ENCODE peak calls at places on chromosomes 6 and 20, in seven cellular contexts. S is mesendoderm; O is CD4-positive, CD25-positive, alpha-beta regulatory T cell; K is gastrocnemius medialis; I is cardiac muscle cell; J is heart left ventricle; L is sigmoid colon. C is an unnamed sample. For H3K36me3, the result is how much of the 10 kb centered on the place peaks cover.

GRCh38 chr20:47146703-47147102 is 209.8 kb downstream of the ZMYND8 start:
- DNase-seq in S (no peak), O (no peak), K (no peak), I (peak), J (no peak), L (no peak), C (no peak)

GRCh38 chr20:32737371-32738223 is 5.7 kb downstream of the COMMD7 start:
- DNase-seq in S (no peak), O (peak), K (no peak), I (peak), J (no peak), L (no peak), C (no peak)

GRCh38 chr20:32675223-32675975 is 1.7 kb upstream of the C20orf203 start:
- DNase-seq in S (no peak), O (no peak), K (no peak), I (no peak), J (no peak), L (no peak), C (no peak)

GRCh38 chr20:33796263-33796906 is 14.8 kb upstream of the CHMP4B start:
- DNase-seq in S (no peak), O (no peak), K (no peak), I (no peak), J (no peak), L (no peak), C (no peak)

GRCh38 chr6:157274116-157274470 is 49.2 kb downstream of the TMEM242 start:
- DNase-seq in S (no peak), O (no peak), K (no peak), I (no peak), J (no peak), L (no peak), C (no peak)

GRCh38 chr20:7147220-7147601 is 379.7 kb downstream of the BMP2 start:
- DNase-seq in S (peak), O (no peak), K (no peak), I (no peak), J (no peak), L (no peak), C (no peak)

GRCh38 chr6:139296927-139297326 is 5.1 kb upstream of the TXLNB start:
- DNase-seq in S (no peak), O (no peak), K (no peak), I (peak), J (no peak), L (no peak), C (no peak)

GRCh38 chr20:11880694-11881093 is 37.0 kb upstream of the BTBD3 start:
- DNase-seq in S (peak), O (no peak), K (no peak), I (no peak), J (no peak), L (no peak), C (no peak)

GRCh38 chr6:13300649-13301590 is 27.4 kb downstream of the TBC1D7 start:
- DNase-seq in S (peak), O (no peak), K (no peak), I (no peak), J (no peak), L (no peak), C (no peak)

GRCh38 chr6:41799517-41799916 is 12.0 kb downstream of the TOMM6 start:
- DNase-seq in S (no peak), O (no peak), K (no peak), I (no peak), J (no peak), L (no peak), C (no peak)

GRCh38 chr6:41798901-41799300 is 11.4 kb downstream of the TOMM6 start:
- DNase-seq in S (no peak), O (no peak), K (no peak), I (no peak), J (no peak), L (no peak), C (no peak)

GRCh38 chr6:41791984-41792383 is 4.5 kb downstream of the TOMM6 start:
- DNase-seq in S (no peak), O (no peak), K (no peak), I (no peak), J (no peak), L (no peak), C (no peak)

GRCh38 chr6:41801380-41801779 is 13.9 kb downstream of the TOMM6 start:
- DNase-seq in S (no peak), O (no peak), K (no peak), I (peak), J (no peak), L (no peak), C (no peak)

GRCh38 chr6:41796474-41796873 is 9.0 kb downstream of the TOMM6 start:
- DNase-seq in S (no peak), O (no peak), K (no peak), I (no peak), J (no peak), L (no peak), C (no peak)
- H3K36me3 ChIP-seq in S (under half), O (under half), K (under half), I (under half), J (half or more), L (under half), C (under half)

GRCh38 chr20:49594929-49595311 is 27.0 kb upstream of the PTGIS start:
- DNase-seq in S (no peak), O (no peak), K (no peak), I (no peak), J (no peak), L (no peak), C (no peak)
- H3K27ac ChIP-seq in S (no peak), O (no peak), K (no peak), I (no peak), J (peak), L (peak), C (no peak)

DNA sequence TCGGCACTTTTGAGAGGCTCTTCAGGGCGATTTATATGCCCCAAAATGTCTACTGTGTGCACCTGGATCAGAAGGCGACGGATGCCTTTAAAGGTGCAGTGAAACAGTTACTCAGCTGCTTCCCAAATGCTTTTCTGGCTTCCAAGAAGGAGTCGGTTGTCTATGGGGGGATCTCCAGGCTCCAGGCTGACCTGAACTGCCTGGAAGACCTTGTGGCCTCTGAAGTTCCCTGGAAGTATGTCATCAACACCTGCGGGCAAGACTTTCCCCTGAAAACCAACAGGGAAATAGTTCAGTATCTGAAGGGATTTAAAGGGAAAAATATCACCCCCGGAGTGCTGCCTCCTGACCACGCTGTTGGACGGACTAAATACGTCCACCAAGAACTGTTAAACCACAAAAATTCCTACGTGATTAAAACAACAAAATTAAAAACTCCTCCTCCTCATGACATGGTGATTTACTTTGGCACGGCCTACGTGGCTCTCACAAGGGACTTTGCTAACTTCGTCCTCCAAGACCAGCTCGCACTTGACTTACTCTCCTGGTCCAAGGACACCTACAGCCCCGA is 8.2 kb downstream of the GCNT2 start:
- DNase-seq in S (no peak), O (no peak), K (no peak), I (no peak), J (no peak), L (no peak), C (no peak)
- H3K4me3 ChIP-seq in S (no peak), O (peak), K (peak), I (no peak), J (peak), L (no peak), C (peak)

GRCh38 chr6:151023346-151023745 is 157.8 kb downstream of the MTHFD1L start:
- DNase-seq in S (no peak), O (no peak), K (no peak), I (no peak), J (no peak), L (no peak), C (no peak)
- H3K36me3 ChIP-seq in S (under half), O (under half), K (under half), I (under half), J (under half), L (under half), C (under half)

GRCh38 chr6:163347021-163347446 is 67.5 kb upstream of the QKI start:
- DNase-seq in S (no peak), O (no peak), K (peak), I (no peak), J (no peak), L (no peak), C (peak)
- H3K27ac ChIP-seq in S (no peak), O (no peak), K (peak), I (no peak), J (peak), L (peak), C (no peak)